ENCODE peak calls at places on chromosomes 5 and 9, in seven cellular contexts. F, N, A, K, V, Z and O are unnamed samples.

GRCh38 chr9:129320575-129321311 is 142.7 kb upstream of the IER5L start:
- DNase-seq in F (peak; percentile 80), N (peak; percentile 79), A (peak; percentile 80), K (peak; percentile 95), V (peak; percentile 82), Z (peak; percentile 61), O (peak; percentile 89)

GRCh38 chr9:89073397-89073796 is 82.1 kb downstream of the S1PR3 start:
- DNase-seq in F (peak; percentile 49), N (no peak), A (no peak), K (no peak), V (no peak), Z (no peak), O (no peak)

GRCh38 chr9:108963459-108964143 is 29.4 kb downstream of the ABITRAM start:
- DNase-seq in F (no peak), N (no peak), A (no peak), K (peak; percentile 52), V (no peak), Z (no peak), O (peak; percentile 10)

GRCh38 chr9:74645007-74645639 is 148.0 kb downstream of the RORB start:
- DNase-seq in F (no peak), N (no peak), A (no peak), K (peak; percentile 46), V (no peak), Z (no peak), O (peak; percentile 3)

GRCh38 chr9:20016611-20017010 is 227.8 kb upstream of the SLC24A2 start:
- DNase-seq in F (no peak), N (no peak), A (no peak), K (no peak), V (no peak), Z (no peak), O (no peak)

GRCh38 chr9:1058826-1059225 is 8.7 kb downstream of the DMRT2 start:
- DNase-seq in F (no peak), N (no peak), A (no peak), K (no peak), V (no peak), Z (no peak), O (no peak)

GRCh38 chr9:131629827-131630205 is 84.5 kb downstream of the PRRT1B start:
- DNase-seq in F (no peak), N (no peak), A (no peak), K (no peak), V (no peak), Z (no peak), O (no peak)

GRCh38 chr5:122858451-122858850 is 13.0 kb downstream of the SNX24 start:
- DNase-seq in F (no peak), N (no peak), A (no peak), K (peak; percentile 23), V (no peak), Z (no peak), O (no peak)

GRCh38 chr5:9661316-9662015 is 31.3 kb upstream of the TAS2R1 start:
- DNase-seq in F (no peak), N (no peak), A (no peak), K (no peak), V (no peak), Z (no peak), O (peak; percentile 35)

GRCh38 chr5:40871177-40871576 is 30.0 kb downstream of the CARD6 start:
- DNase-seq in F (no peak), N (no peak), A (no peak), K (peak; percentile 18), V (no peak), Z (no peak), O (no peak)

GRCh38 chr5:88768411-88768810 is 114.6 kb downstream of the MEF2C start:
- DNase-seq in F (no peak), N (no peak), A (no peak), K (no peak), V (no peak), Z (no peak), O (no peak)

GRCh38 chr5:130514984-130515690 is 610.9 kb downstream of the CHSY3 start:
- DNase-seq in F (no peak), N (no peak), A (no peak), K (peak; percentile 88), V (no peak), Z (no peak), O (peak; percentile 20)

GRCh38 chr5:130964238-130965192 is 200.5 kb downstream of the HINT1 start:
- DNase-seq in F (no peak), N (no peak), A (no peak), K (no peak), V (no peak), Z (no peak), O (no peak)

GRCh38 chr5:120447706-120448239 is 16.3 kb upstream of the PRR16 start:
- DNase-seq in F (no peak), N (no peak), A (no peak), K (peak; percentile 59), V (no peak), Z (no peak), O (no peak)

GRCh38 chr5:156824800-156825199 is 25.3 kb upstream of the PPP1R2B start:
- DNase-seq in F (no peak), N (no peak), A (peak; percentile 20), K (peak; percentile 20), V (no peak), Z (no peak), O (peak; percentile 5)

GRCh38 chr5:112594060-112594850 is 143.4 kb upstream of the APC start:
- DNase-seq in F (no peak), N (no peak), A (no peak), K (peak; percentile 5), V (no peak), Z (no peak), O (no peak)

GRCh38 chr9:113956901-113957777 is 81.0 kb downstream of the ZNF618 start:
- DNase-seq in F (no peak), N (no peak), A (no peak), K (no peak), V (no peak), Z (no peak), O (no peak)

GRCh38 chr5:133396187-133396621 is 216.1 kb downstream of the FSTL4 start:
- DNase-seq in F (peak; percentile 52), N (no peak), A (no peak), K (peak; percentile 21), V (no peak), Z (no peak), O (no peak)

GRCh38 chr9:109771084-109771483 is 8.9 kb upstream of the PALM2AKAP2 start:
- DNase-seq in F (no peak), N (no peak), A (no peak), K (peak; percentile 59), V (no peak), Z (no peak), O (peak; percentile 26)

GRCh38 chr9:13575558-13575957 is 296.1 kb upstream of the MPDZ start:
- DNase-seq in F (no peak), N (no peak), A (no peak), K (peak; percentile 52), V (no peak), Z (no peak), O (no peak)

GRCh38 chr9:130921483-130921806 is 17.6 kb downstream of the FIBCD1 start:
- DNase-seq in F (no peak), N (no peak), A (no peak), K (no peak), V (no peak), Z (no peak), O (no peak)

GRCh38 chr9:97559111-97559514 is 57.6 kb downstream of the TMOD1 start:
- DNase-seq in F (no peak), N (no peak), A (no peak), K (no peak), V (no peak), Z (no peak), O (no peak)

GRCh38 chr9:31605164-31605563 is 779.3 kb upstream of the ACO1 start:
- DNase-seq in F (no peak), N (no peak), A (no peak), K (no peak), V (no peak), Z (no peak), O (no peak)

GRCh38 chr9:129773262-129774048 is 20.6 kb upstream of the PTGES start:
- DNase-seq in F (no peak), N (peak; percentile 53), A (peak; percentile 84), K (peak; percentile 86), V (peak; percentile 88), Z (no peak), O (peak; percentile 85)

GRCh38 chr9:114366334-114367128 is 21.3 kb downstream of the AKNA start:
- DNase-seq in F (no peak), N (no peak), A (peak; percentile 52), K (peak; percentile 94), V (no peak), Z (no peak), O (peak; percentile 80)

DNA sequence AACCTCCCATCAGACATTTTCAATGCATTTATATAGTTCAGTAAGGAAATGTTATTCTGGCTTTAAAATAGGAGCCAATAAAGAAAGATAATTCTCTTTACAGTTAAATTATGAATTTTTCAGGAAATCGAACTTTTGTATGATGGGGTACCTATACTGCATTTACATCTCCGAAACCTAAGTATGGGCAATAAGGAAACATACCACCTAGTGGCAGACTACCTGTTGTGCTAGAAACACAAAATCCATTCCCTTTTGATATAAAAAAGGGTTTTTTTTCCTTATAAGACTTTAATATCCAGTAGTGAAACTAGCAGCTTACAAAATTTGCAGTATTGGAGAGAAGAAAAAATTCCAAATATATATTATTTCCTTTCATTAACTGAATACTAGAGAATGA is 21.3 kb upstream of the VLDLR start:
- DNase-seq in F (no peak), N (no peak), A (no peak), K (no peak), V (no peak), Z (no peak), O (no peak)
- TF ChIP-seq CTCF in F (no peak), N (no peak), A (no peak), K (no peak), V (no peak), Z (no peak), O (peak; percentile 44)

DNA sequence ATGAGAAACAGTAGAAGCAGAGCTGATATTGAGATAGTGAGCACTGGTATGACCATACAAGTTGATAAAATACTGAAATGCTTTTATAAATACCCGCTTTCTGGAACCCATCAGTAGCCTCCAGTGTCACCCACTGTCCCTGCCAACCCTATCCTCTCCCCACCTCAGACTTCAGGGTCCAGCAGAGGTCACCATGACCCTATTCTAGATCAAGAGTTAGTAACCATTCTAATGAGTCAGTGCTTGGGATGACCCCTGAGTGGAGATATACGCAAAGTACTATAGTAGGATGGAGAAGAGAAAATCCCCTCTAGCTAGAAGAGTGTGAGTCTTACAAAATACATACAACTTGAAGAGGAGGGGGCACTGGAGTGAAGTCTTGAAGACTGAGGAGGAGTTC is 297.9 kb upstream of the BRINP1 start:
- DNase-seq in F (no peak), N (no peak), A (no peak), K (no peak), V (no peak), Z (no peak), O (no peak)
- TF ChIP-seq CTCF in F (no peak), N (no peak), A (no peak), K (no peak), V (no peak), Z (no peak), O (no peak)

DNA sequence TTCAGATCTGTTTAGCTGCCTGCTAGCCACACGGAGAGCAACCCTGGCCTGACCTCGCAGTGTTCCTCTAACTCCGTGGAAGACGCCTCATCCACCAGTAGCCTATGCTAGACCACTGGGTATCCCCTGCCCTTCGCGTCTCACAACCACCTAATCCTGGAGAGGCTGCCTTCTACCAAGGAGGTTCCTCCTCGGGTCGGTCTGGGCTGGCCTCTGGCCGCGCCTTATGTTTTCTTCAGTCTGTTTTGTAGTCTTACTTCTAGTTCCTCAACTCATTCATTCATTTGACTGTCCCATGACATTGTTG is 1.6 kb upstream of the TPM2 start:
- DNase-seq in F (no peak), N (no peak), A (no peak), K (no peak), V (no peak), Z (no peak), O (no peak)
- TF ChIP-seq CTCF in F (no peak), N (no peak), A (no peak), K (no peak), V (no peak), Z (no peak), O (no peak)

GRCh38 chr9:22307013-22307711 is 139.5 kb upstream of the DMRTA1 start:
- DNase-seq in F (no peak), N (peak; percentile 29), A (peak; percentile 63), K (peak; percentile 91), V (no peak), Z (no peak), O (peak; percentile 41)
- TF ChIP-seq CTCF in F (peak; percentile 17), N (peak; percentile 57), A (peak; percentile 76), K (peak; percentile 88), V (peak; percentile 34), Z (peak; percentile 26), O (peak; percentile 76)